ENCODE peak calls at places on chromosomes 3 and 15, in seven cellular contexts. F is AG04450; B is right cardiac atrium; T is left ventricle myocardium inferior; U is fibroblast of lung; Z is neuronal stem cell; V is naive thymus-derived CD4-positive, alpha-beta T cell. A is an unnamed sample.

GRCh38 chr3:124292329-124292728 is 300.4 kb upstream of the ROPN1 start:
- DNase-seq in B (no peak), F (no peak), V (no peak), Z (no peak), T (no peak), U (no peak), A (no peak)

GRCh38 chr15:85284497-85284896 is 95.9 kb upstream of the AKAP13 start:
- DNase-seq in U (no peak), V (no peak), F (no peak), Z (no peak), B (no peak), T (no peak), A (no peak)

GRCh38 chr15:77295446-77295845 is 124.5 kb downstream of the PEAK1 start:
- DNase-seq in B (no peak), T (no peak), U (peak), V (no peak), F (peak), Z (no peak), A (no peak)

GRCh38 chr15:96888764-96889163 is 558.3 kb downstream of the NR2F2 start:
- DNase-seq in V (no peak), B (no peak), F (no peak), Z (no peak), U (no peak), T (no peak), A (no peak)

GRCh38 chr3:168341192-168341816 is 245.6 kb upstream of the GOLIM4 start:
- DNase-seq in F (peak), Z (no peak), T (no peak), V (no peak), B (no peak), U (peak), A (no peak)

GRCh38 chr3:118637866-118638265 is 396.8 kb downstream of the IGSF11 start:
- DNase-seq in V (no peak), F (no peak), U (no peak), T (no peak), B (no peak), Z (no peak), A (no peak)

GRCh38 chr3:191557322-191557721 is 96.4 kb downstream of the PYDC2 start:
- DNase-seq in F (no peak), U (no peak), V (no peak), Z (no peak), T (no peak), B (no peak), A (no peak)

GRCh38 chr3:111338059-111338698 is 203.8 kb upstream of the CD96 start:
- DNase-seq in U (peak), B (no peak), T (no peak), Z (no peak), V (peak), F (peak), A (peak)

GRCh38 chr15:36798366-36798765 is 218.9 kb downstream of the CDIN1 start:
- DNase-seq in U (peak), V (no peak), T (no peak), B (no peak), F (no peak), Z (no peak), A (no peak)

GRCh38 chr3:195253981-195254432 is 17.0 kb downstream of the XXYLT1 start:
- DNase-seq in V (no peak), T (no peak), U (no peak), Z (no peak), F (no peak), B (peak), A (no peak)

GRCh38 chr3:11539677-11540076 is 104.0 kb downstream of the VGLL4 start:
- DNase-seq in F (no peak), V (no peak), B (no peak), U (no peak), Z (no peak), T (no peak), A (no peak)

GRCh38 chr15:80518522-80518921 is 114.3 kb downstream of the ARNT2 start:
- DNase-seq in V (no peak), B (no peak), U (no peak), F (no peak), T (no peak), Z (no peak), A (no peak)

GRCh38 chr15:59691194-59691805 is 2.2 kb upstream of the BNIP2 start:
- DNase-seq in Z (no peak), B (no peak), F (no peak), T (no peak), V (peak), U (peak), A (no peak)

GRCh38 chr3:61562042-61562809 is 855 bp downstream of the PTPRG start:
- DNase-seq in V (no peak), Z (no peak), U (peak), B (peak), F (no peak), T (peak), A (no peak)

GRCh38 chr3:171774516-171774915 is 35.8 kb downstream of the PLD1 start:
- DNase-seq in B (no peak), F (no peak), U (no peak), T (no peak), V (no peak), Z (no peak), A (no peak)

GRCh38 chr3:50147016-50147415 is 8.1 kb upstream of the SEMA3F start:
- DNase-seq in T (no peak), V (no peak), U (no peak), F (no peak), B (no peak), Z (no peak), A (no peak)
- H3K27ac ChIP-seq in T (no peak), V (no peak), U (no peak), F (no peak), B (no peak), Z (no peak), A (no peak)

GRCh38 chr3:47356201-47356600 is 24.6 kb upstream of the PTPN23 start:
- DNase-seq in V (no peak), T (no peak), U (no peak), F (no peak), B (no peak), Z (no peak), A (no peak)
- H3K4me3 ChIP-seq in V (no peak), T (no peak), U (no peak), F (no peak), B (no peak), Z (no peak), A (no peak)

GRCh38 chr3:4756060-4756775 is 223.0 kb upstream of the BHLHE40 start:
- DNase-seq in F (no peak), B (no peak), Z (no peak), T (no peak), U (no peak), V (no peak), A (no peak)
- H3K27ac ChIP-seq in F (no peak), B (no peak), Z (no peak), T (peak), U (no peak), V (no peak), A (no peak)

GRCh38 chr3:145892869-145893268 is 268.1 kb downstream of the PLOD2 start:
- DNase-seq in V (no peak), T (no peak), B (no peak), F (no peak), Z (no peak), U (no peak), A (no peak)
- H3K4me3 ChIP-seq in V (no peak), T (no peak), B (no peak), F (no peak), Z (no peak), U (no peak), A (no peak)

GRCh38 chr3:38643592-38643991 is 5.9 kb downstream of the SCN5A start:
- DNase-seq in U (no peak), F (no peak), V (no peak), B (no peak), Z (no peak), T (no peak), A (no peak)
- H3K27ac ChIP-seq in U (no peak), F (no peak), V (no peak), B (peak), Z (no peak), T (peak), A (no peak)

DNA sequence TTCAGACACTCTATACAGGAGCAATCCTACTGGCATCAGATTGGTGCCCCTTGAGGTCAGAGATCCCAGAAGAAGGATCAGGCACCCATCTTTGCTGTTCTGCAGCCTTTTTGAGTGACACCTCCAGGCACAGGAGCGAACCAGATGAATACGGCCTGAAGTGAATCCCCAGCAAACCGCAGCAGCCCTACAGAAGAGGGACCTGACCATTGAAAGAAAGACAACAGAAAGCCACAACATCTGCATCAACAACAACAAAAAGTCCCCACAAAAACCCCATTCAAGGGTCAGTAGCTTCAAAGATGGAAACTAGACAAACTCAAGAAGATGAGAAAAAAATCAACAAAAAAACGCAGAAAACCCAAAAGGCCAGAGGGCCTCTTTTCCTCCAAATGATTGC is 130.4 kb downstream of the PPM1L start:
- DNase-seq in U (no peak), Z (no peak), B (no peak), F (no peak), V (no peak), T (no peak), A (no peak)
- H3K4me3 ChIP-seq in U (no peak), Z (no peak), B (no peak), F (no peak), V (no peak), T (no peak), A (no peak)

A was measured in iPS DF 6.9.